ENCODE peak calls at places on chromosomes 4 and X, in eight cellular contexts. S is EL, K is endodermal cell, F is anterior cingulate cortex, E is T-cell, R is GM06990, J is 8988T, G is neural crest cell. D is an unnamed sample.
A peak's percentile ranks its signal among the peaks of the same experiment; 100 is the strongest.

GRCh38 chr4:17613761-17614415 is 553 bp upstream of the MED28 start:
- DNase-seq in S (peak; percentile 88), K (peak; percentile 55), F (no peak), E (no peak), R (peak; percentile 32), J (no peak), G (no peak), D (no peak)

GRCh38 chr4:176443117-176443516 is 123.4 kb downstream of the SPCS3 start:
- DNase-seq in S (peak; percentile 93), K (no peak), F (no peak), E (no peak), R (no peak), J (no peak), G (no peak), D (no peak)

GRCh38 chr4:880684-881405 is 51.3 kb downstream of the GAK start:
- DNase-seq in S (no peak), K (no peak), F (no peak), E (no peak), R (no peak), J (no peak), G (no peak), D (no peak)

GRCh38 chr4:185031611-185032010 is 13.3 kb downstream of the HELT start:
- DNase-seq in S (no peak), K (no peak), F (no peak), E (no peak), R (no peak), J (no peak), G (no peak), D (no peak)

GRCh38 chrX:38970845-38971244 is 169.6 kb downstream of the MID1IP1 start:
- DNase-seq in S (no peak), K (no peak), F (no peak), E (no peak), R (no peak), J (no peak), G (no peak), D (no peak)

GRCh38 chrX:135437867-135438733 is 16.4 kb downstream of the SMIM10L2A start:
- DNase-seq in S (no peak), K (peak; percentile 79), F (no peak), E (no peak), R (no peak), J (peak; percentile 61), G (no peak), D (no peak)

GRCh38 chr4:33924239-33924638 is 2320.1 kb downstream of the ARAP2 start:
- DNase-seq in S (peak; percentile 67), K (peak; percentile 53), F (no peak), E (no peak), R (no peak), J (no peak), G (no peak), D (no peak)

GRCh38 chrX:17608898-17609297 is 128.4 kb upstream of the SCML1 start:
- DNase-seq in S (no peak), K (no peak), F (no peak), E (no peak), R (no peak), J (no peak), G (no peak), D (no peak)

GRCh38 chr4:119233750-119234149 is 21.2 kb downstream of the USP53 start:
- DNase-seq in S (peak; percentile 11), K (no peak), F (no peak), E (no peak), R (no peak), J (no peak), G (no peak), D (no peak)

GRCh38 chrX:47380268-47380667 is 9.9 kb downstream of the ZNF157 start:
- DNase-seq in S (no peak), K (no peak), F (no peak), E (peak; percentile 63), R (no peak), J (no peak), G (no peak), D (no peak)

GRCh38 chr4:183164963-183165362 is 65.9 kb downstream of the WWC2 start:
- DNase-seq in S (peak; percentile 43), K (no peak), F (no peak), E (no peak), R (no peak), J (no peak), G (no peak), D (no peak)

GRCh38 chr4:169311643-169312365 is 41.0 kb upstream of the SH3RF1 start:
- DNase-seq in S (peak; percentile 64), K (peak; percentile 83), F (no peak), E (no peak), R (no peak), J (peak; percentile 49), G (peak; percentile 14), D (peak; percentile 50)